ENCODE peak calls at places on chromosomes 2 and 18, in four cellular contexts. One of them, this sample, is unnamed.

GRCh38 chr2:239674101-239674980 is 273.5 kb upstream of the HDAC4 start:
- DNase-seq in bronchial epithelial cell: no peak
- DNase-seq in HFF-Myc: no peak
- DNase-seq in kidney: peak
- DNase-seq in this sample: no peak

GRCh38 chr2:17878222-17879136 is at the start of gene KCNS3:
- DNase-seq in bronchial epithelial cell: no peak
- DNase-seq in HFF-Myc: no peak
- DNase-seq in kidney: peak
- DNase-seq in this sample: peak

GRCh38 chr2:1830936-1831616 is 86.8 kb upstream of the PXDN start:
- DNase-seq in bronchial epithelial cell: no peak
- DNase-seq in HFF-Myc: no peak
- DNase-seq in kidney: peak
- DNase-seq in this sample: no peak

GRCh38 chr2:96329416-96329815 is 4.3 kb downstream of the ITPRIPL1 start:
- DNase-seq in bronchial epithelial cell: peak
- DNase-seq in HFF-Myc: peak
- DNase-seq in kidney: no peak
- DNase-seq in this sample: peak

GRCh38 chr2:96832751-96833507 is 10.9 kb downstream of the ANKRD23 start:
- DNase-seq in bronchial epithelial cell: peak
- DNase-seq in HFF-Myc: no peak
- DNase-seq in kidney: peak
- DNase-seq in this sample: peak

GRCh38 chr2:220178991-220179695 is 551.7 kb downstream of the SLC4A3 start:
- DNase-seq in bronchial epithelial cell: peak
- DNase-seq in HFF-Myc: no peak
- DNase-seq in kidney: no peak
- DNase-seq in this sample: peak

GRCh38 chr2:2881507-2881906 is 496.1 kb downstream of the EIPR1 start:
- DNase-seq in bronchial epithelial cell: no peak
- DNase-seq in HFF-Myc: no peak
- DNase-seq in kidney: no peak
- DNase-seq in this sample: no peak

GRCh38 chr18:45359275-45360009 is 255.8 kb upstream of the SLC14A2 start:
- DNase-seq in bronchial epithelial cell: no peak
- DNase-seq in HFF-Myc: no peak
- DNase-seq in kidney: no peak
- DNase-seq in this sample: no peak

GRCh38 chr18:48126240-48126639 is 195.8 kb upstream of the SMAD2 start:
- DNase-seq in bronchial epithelial cell: no peak
- DNase-seq in HFF-Myc: no peak
- DNase-seq in kidney: no peak
- DNase-seq in this sample: no peak

GRCh38 chr18:28003451-28003850 is 173.5 kb downstream of the CDH2 start:
- DNase-seq in bronchial epithelial cell: peak
- DNase-seq in HFF-Myc: no peak
- DNase-seq in kidney: no peak
- DNase-seq in this sample: peak

GRCh38 chr2:150168596-150168995 is 318.9 kb downstream of the RND3 start:
- DNase-seq in bronchial epithelial cell: no peak
- DNase-seq in HFF-Myc: no peak
- DNase-seq in kidney: no peak
- DNase-seq in this sample: no peak

DNA sequence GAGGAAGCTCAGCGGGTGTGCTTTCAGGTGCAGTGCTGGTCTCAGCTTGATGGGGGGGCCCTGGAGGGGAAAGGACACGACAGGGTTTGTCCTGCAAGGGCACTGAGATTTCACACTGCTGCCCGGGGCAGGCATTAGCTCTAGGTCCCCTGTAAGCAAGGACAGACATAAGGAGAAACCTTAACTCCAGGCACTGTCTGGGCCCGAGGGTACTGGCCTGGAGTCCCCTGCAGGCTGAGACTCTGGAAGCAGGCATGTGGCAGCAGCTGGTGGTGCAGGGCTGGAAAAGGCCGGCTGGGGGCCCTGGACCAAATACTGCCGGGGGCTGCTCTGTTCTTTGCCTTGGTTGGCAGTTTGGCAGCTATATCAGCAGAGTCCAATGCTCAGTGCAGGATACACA is 97.7 kb upstream of the HS6ST1 start:
- DNase-seq in bronchial epithelial cell: no peak
- DNase-seq in HFF-Myc: no peak
- DNase-seq in kidney: peak
- DNase-seq in this sample: no peak
- H3K4me3 ChIP-seq in bronchial epithelial cell: no peak
- H3K4me3 ChIP-seq in HFF-Myc: no peak
- H3K4me3 ChIP-seq in kidney: no peak
- H3K4me3 ChIP-seq in this sample: no peak

DNA sequence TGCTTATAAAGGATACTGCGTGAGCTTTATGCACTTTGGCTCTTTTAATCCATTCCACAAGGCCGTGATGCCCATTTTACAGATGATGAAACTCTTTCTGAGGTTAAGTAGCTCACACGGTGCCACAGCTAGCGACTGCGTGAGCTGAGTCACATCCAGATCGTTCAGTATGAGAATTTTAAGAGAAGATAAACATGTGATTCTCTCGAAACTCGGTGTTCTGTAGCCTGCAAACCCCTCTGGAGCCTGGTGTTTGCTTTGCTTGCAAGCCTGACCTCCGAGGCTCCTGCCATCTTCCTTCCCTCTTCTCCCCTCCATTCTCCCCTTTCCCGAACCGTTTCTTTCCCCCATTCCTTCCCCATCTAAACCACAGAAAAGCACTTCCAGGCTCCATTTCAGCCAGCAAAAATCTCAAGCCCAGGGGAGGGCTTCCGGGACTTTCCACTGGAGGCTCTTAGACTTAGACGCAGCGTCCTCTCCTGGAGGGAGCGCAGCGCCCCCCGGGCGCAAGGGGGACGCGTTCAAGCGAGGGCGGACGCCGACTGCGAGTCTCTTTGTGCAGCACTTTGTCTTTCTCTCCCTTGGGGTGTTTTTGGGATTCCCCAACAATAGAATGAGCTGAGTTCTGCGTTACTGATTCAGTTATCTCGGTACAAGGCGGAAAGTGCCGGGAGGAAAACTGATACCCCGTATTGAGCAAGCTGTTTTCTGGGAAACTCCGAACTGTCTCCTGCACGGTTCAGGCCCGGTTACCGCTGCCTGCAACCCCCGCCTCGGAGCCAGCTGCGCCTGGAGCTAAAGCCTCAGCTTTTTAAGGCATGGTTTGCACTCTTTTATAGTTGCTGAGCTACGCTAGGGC is 38.0 kb downstream of the CYP1B1 start:
- DNase-seq in bronchial epithelial cell: peak
- DNase-seq in HFF-Myc: no peak
- DNase-seq in kidney: peak
- DNase-seq in this sample: peak
- TF ChIP-seq CTCF in bronchial epithelial cell: peak
- TF ChIP-seq CTCF in HFF-Myc: peak
- TF ChIP-seq CTCF in kidney: no peak
- TF ChIP-seq CTCF in this sample: no peak

GRCh38 chr2:172096661-172097547 is 5.8 kb downstream of the DLX2 start:
- DNase-seq in bronchial epithelial cell: peak
- DNase-seq in HFF-Myc: no peak
- DNase-seq in kidney: peak
- DNase-seq in this sample: peak
- H3K4me3 ChIP-seq in bronchial epithelial cell: peak
- H3K4me3 ChIP-seq in HFF-Myc: peak
- H3K4me3 ChIP-seq in kidney: no peak
- H3K4me3 ChIP-seq in this sample: peak

GRCh38 chr2:172427256-172427989 is at the start of gene ITGA6:
- DNase-seq in bronchial epithelial cell: peak
- DNase-seq in HFF-Myc: no peak
- DNase-seq in kidney: peak
- DNase-seq in this sample: peak
- TF ChIP-seq CTCF in bronchial epithelial cell: peak
- TF ChIP-seq CTCF in HFF-Myc: peak
- TF ChIP-seq CTCF in kidney: peak
- TF ChIP-seq CTCF in this sample: no peak

GRCh38 chr18:58315739-58316215 is 271.8 kb downstream of the NEDD4L start:
- DNase-seq in bronchial epithelial cell: peak
- DNase-seq in HFF-Myc: no peak
- DNase-seq in kidney: no peak
- DNase-seq in this sample: peak
- H3K4me3 ChIP-seq in bronchial epithelial cell: no peak
- H3K4me3 ChIP-seq in HFF-Myc: no peak
- H3K4me3 ChIP-seq in kidney: no peak
- H3K4me3 ChIP-seq in this sample: no peak

GRCh38 chr2:177433402-177433801 is 40.8 kb downstream of the AGPS start:
- DNase-seq in bronchial epithelial cell: peak
- DNase-seq in HFF-Myc: no peak
- DNase-seq in kidney: no peak
- DNase-seq in this sample: peak
- TF ChIP-seq CTCF in bronchial epithelial cell: no peak
- TF ChIP-seq CTCF in HFF-Myc: no peak
- TF ChIP-seq CTCF in kidney: no peak
- TF ChIP-seq CTCF in this sample: no peak

GRCh38 chr2:70474266-70474848 is 79.3 kb downstream of the TGFA start:
- DNase-seq in bronchial epithelial cell: no peak
- DNase-seq in HFF-Myc: no peak
- DNase-seq in kidney: no peak
- DNase-seq in this sample: no peak

GRCh38 chr2:70471129-70471528 is 82.5 kb downstream of the TGFA start:
- DNase-seq in bronchial epithelial cell: no peak
- DNase-seq in HFF-Myc: no peak
- DNase-seq in kidney: no peak
- DNase-seq in this sample: no peak

GRCh38 chr2:70475266-70475665 is 78.4 kb downstream of the TGFA start:
- DNase-seq in bronchial epithelial cell: no peak
- DNase-seq in HFF-Myc: no peak
- DNase-seq in kidney: no peak
- DNase-seq in this sample: no peak

GRCh38 chr2:70472256-70472905 is 81.2 kb downstream of the TGFA start:
- DNase-seq in bronchial epithelial cell: no peak
- DNase-seq in HFF-Myc: no peak
- DNase-seq in kidney: no peak
- DNase-seq in this sample: no peak

GRCh38 chr2:70473101-70473722 is 80.4 kb downstream of the TGFA start:
- DNase-seq in bronchial epithelial cell: no peak
- DNase-seq in HFF-Myc: no peak
- DNase-seq in kidney: no peak
- DNase-seq in this sample: no peak
- H3K4me3 ChIP-seq in bronchial epithelial cell: no peak
- H3K4me3 ChIP-seq in HFF-Myc: no peak
- H3K4me3 ChIP-seq in kidney: no peak
- H3K4me3 ChIP-seq in this sample: no peak

DNA sequence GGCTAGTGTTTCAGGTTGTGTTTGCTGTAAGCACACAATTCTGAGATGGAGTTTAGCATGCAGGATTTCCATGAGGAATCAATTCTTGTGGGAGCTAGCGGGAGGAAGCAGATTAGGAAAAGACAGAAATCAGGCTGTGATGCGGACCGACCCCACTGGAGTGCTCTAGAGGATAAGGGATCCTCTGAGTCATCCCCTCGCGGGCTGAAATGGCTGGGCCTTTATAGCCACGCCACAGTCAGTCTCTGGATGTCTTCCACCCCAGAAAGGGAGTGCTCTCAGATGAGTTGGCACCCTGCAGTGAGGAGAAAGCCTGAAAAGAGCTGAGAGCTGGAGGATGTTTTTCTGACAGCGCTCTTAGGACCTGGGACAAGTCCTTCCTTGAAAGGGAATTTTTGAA is 102.4 kb downstream of the GALNT3 start:
- DNase-seq in bronchial epithelial cell: no peak
- DNase-seq in HFF-Myc: peak
- DNase-seq in kidney: no peak
- DNase-seq in this sample: no peak
- TF ChIP-seq CTCF in bronchial epithelial cell: no peak
- TF ChIP-seq CTCF in HFF-Myc: no peak
- TF ChIP-seq CTCF in kidney: no peak
- TF ChIP-seq CTCF in this sample: no peak

This sample was measured in epithelial cell of esophagus.